ENCODE peak calls at places on chromosome 18, in seven cellular contexts. Z is non-pigmented ciliary epithelial cell; Q is bronchial epithelial cell; B is stimulated activated naive CD4-positive, alpha-beta T cell treated with Interleukin-2 at 50 U/mL for 16 hours; R is T-cell; U is activated naive CD4-positive, alpha-beta T cell treated with Interleukin-2 at 50 U/mL for 16 hours; H is hippocampal formation. K is an unnamed sample.

GRCh38 chr18:48079885-48080284 is 149.4 kb upstream of the SMAD2 start:
- DNase-seq in Z (no peak), Q (no peak), B (no peak), R (no peak), U (no peak), H (no peak), K (no peak)

GRCh38 chr18:6885992-6886823 is 156.7 kb downstream of the ARHGAP28 start:
- DNase-seq in Z (peak; percentile 13), Q (peak; percentile 40), B (no peak), R (no peak), U (no peak), H (peak; percentile 29), K (peak; percentile 11)

GRCh38 chr18:50819027-50819726 is 639 bp downstream of the MRO start:
- DNase-seq in Z (no peak), Q (peak; percentile 24), B (no peak), R (no peak), U (no peak), H (peak; percentile 39), K (peak; percentile 35)

GRCh38 chr18:73136134-73136533 is 268.3 kb upstream of the NETO1 start:
- DNase-seq in Z (no peak), Q (peak; percentile 37), B (no peak), R (no peak), U (no peak), H (no peak), K (no peak)

GRCh38 chr18:55440988-55441387 is 147.0 kb downstream of the TCF4 start:
- DNase-seq in Z (no peak), Q (no peak), B (no peak), R (no peak), U (no peak), H (no peak), K (no peak)

GRCh38 chr18:67475673-67476072 is 40.8 kb downstream of the DSEL start:
- DNase-seq in Z (no peak), Q (peak; percentile 6), B (no peak), R (no peak), U (no peak), H (no peak), K (no peak)

GRCh38 chr18:58813821-58814220 is 50.9 kb upstream of the ZNF532 start:
- DNase-seq in Z (no peak), Q (no peak), B (no peak), R (no peak), U (no peak), H (peak; percentile 11), K (no peak)

GRCh38 chr18:79928563-79928960 is 22.9 kb downstream of the SLC66A2 start:
- DNase-seq in Z (no peak), Q (no peak), B (no peak), R (no peak), U (no peak), H (no peak), K (no peak)

GRCh38 chr18:79479761-79480161 is 84.0 kb downstream of the NFATC1 start:
- DNase-seq in Z (no peak), Q (no peak), B (no peak), R (no peak), U (no peak), H (no peak), K (no peak)

GRCh38 chr18:52343138-52343537 is 3.1 kb downstream of the DCC start:
- DNase-seq in Z (no peak), Q (no peak), B (no peak), R (no peak), U (no peak), H (no peak), K (no peak)

GRCh38 chr18:7568426-7568825 is 1.3 kb downstream of the PTPRM start:
- DNase-seq in Z (no peak), Q (no peak), B (no peak), R (no peak), U (no peak), H (peak; percentile 20), K (peak; percentile 17)

GRCh38 chr18:3826021-3826420 is 376.0 kb downstream of the TGIF1 start:
- DNase-seq in Z (no peak), Q (peak; percentile 55), B (no peak), R (no peak), U (no peak), H (no peak), K (no peak)

GRCh38 chr18:48419268-48420022 is 10.3 kb upstream of the ZBTB7C start:
- DNase-seq in Z (no peak), Q (peak; percentile 68), B (no peak), R (no peak), U (no peak), H (no peak), K (no peak)

GRCh38 chr18:57942493-57942892 is 101.5 kb upstream of the NEDD4L start:
- DNase-seq in Z (no peak), Q (no peak), B (no peak), R (no peak), U (no peak), H (no peak), K (no peak)

GRCh38 chr18:29892960-29893558 is 1149.5 kb downstream of the DSC3 start:
- DNase-seq in Z (no peak), Q (peak; percentile 14), B (no peak), R (no peak), U (no peak), H (no peak), K (no peak)

GRCh38 chr18:2213905-2214304 is 357.4 kb downstream of the METTL4 start:
- DNase-seq in Z (no peak), Q (no peak), B (no peak), R (no peak), U (no peak), H (no peak), K (no peak)

GRCh38 chr18:43661570-43661969 is 384.3 kb upstream of the SYT4 start:
- DNase-seq in Z (peak; percentile 63), Q (peak; percentile 88), B (no peak), R (no peak), U (no peak), H (no peak), K (no peak)

GRCh38 chr18:3266062-3266608 is 4.2 kb downstream of the MYL12B start:
- DNase-seq in Z (no peak), Q (peak; percentile 93), B (no peak), R (no peak), U (no peak), H (peak; percentile 2), K (no peak)

GRCh38 chr18:35050004-35050623 is 8.9 kb downstream of the MAPRE2 start:
- DNase-seq in Z (no peak), Q (peak; percentile 29), B (no peak), R (no peak), U (no peak), H (no peak), K (no peak)

GRCh38 chr18:59927246-59927825 is 27.5 kb downstream of the PMAIP1 start:
- DNase-seq in Z (no peak), Q (peak; percentile 98), B (peak; percentile 9), R (no peak), U (peak; percentile 19), H (no peak), K (no peak)

GRCh38 chr18:63951302-63951705 is 2.2 kb downstream of the HMSD start:
- DNase-seq in Z (no peak), Q (peak; percentile 38), B (peak; percentile 44), R (no peak), U (peak; percentile 42), H (no peak), K (no peak)

GRCh38 chr18:2971741-2972552 is 41.0 kb downstream of the LPIN2 start:
- DNase-seq in Z (no peak), Q (no peak), B (peak; percentile 70), R (peak; percentile 69), U (peak; percentile 70), H (no peak), K (no peak)

GRCh38 chr18:53093650-53094049 is 753.7 kb downstream of the DCC start:
- DNase-seq in Z (no peak), Q (no peak), B (no peak), R (no peak), U (no peak), H (no peak), K (no peak)

GRCh38 chr18:40404284-40404683 is 1550.8 kb upstream of the PIK3C3 start:
- DNase-seq in Z (no peak), Q (no peak), B (no peak), R (no peak), U (no peak), H (no peak), K (no peak)

GRCh38 chr18:48832961-48833700 is 117.6 kb downstream of the SMAD7 start:
- DNase-seq in Z (no peak), Q (peak; percentile 87), B (no peak), R (no peak), U (no peak), H (no peak), K (no peak)

GRCh38 chr18:3088444-3088843 is 75.5 kb upstream of the LPIN2 start:
- DNase-seq in Z (no peak), Q (peak; percentile 18), B (no peak), R (no peak), U (no peak), H (no peak), K (no peak)

GRCh38 chr18:23529597-23529996 is 26.3 kb downstream of the RMC1 start:
- DNase-seq in Z (no peak), Q (peak; percentile 94), B (no peak), R (no peak), U (no peak), H (no peak), K (no peak)

GRCh38 chr18:32308493-32309120 is 118.8 kb downstream of the MEP1B start:
- DNase-seq in Z (peak; percentile 83), Q (peak; percentile 94), B (no peak), R (no peak), U (no peak), H (no peak), K (no peak)

GRCh38 chr18:45764000-45764686 is 40.2 kb downstream of the SLC14A1 start:
- DNase-seq in Z (no peak), Q (peak; percentile 65), B (no peak), R (no peak), U (no peak), H (no peak), K (no peak)

GRCh38 chr18:59516356-59517155 is 157.5 kb upstream of the LMAN1 start:
- DNase-seq in Z (peak; percentile 55), Q (peak; percentile 60), B (no peak), R (no peak), U (no peak), H (no peak), K (no peak)

GRCh38 chr18:78906066-78906465 is 73.6 kb upstream of the SALL3 start:
- DNase-seq in Z (no peak), Q (no peak), B (no peak), R (no peak), U (no peak), H (no peak), K (no peak)

GRCh38 chr18:26574958-26575864 is 26.9 kb upstream of the KCTD1 start:
- DNase-seq in Z (no peak), Q (peak; percentile 74), B (no peak), R (no peak), U (no peak), H (peak; percentile 22), K (peak; percentile 21)

GRCh38 chr18:39753178-39753577 is 2187.6 kb upstream of the CELF4 start:
- DNase-seq in Z (no peak), Q (no peak), B (no peak), R (no peak), U (no peak), H (no peak), K (no peak)

K was measured in hypothalamus.